ENCODE peak calls at places on chromosomes 6 and 20, in eight cellular contexts. Z is A172; A is HuH-7.5; W is NCI-H1417; D is GDM1; P is natural killer cell; C is activated CD4-positive, alpha-beta T cell treated with anti-CD3 and anti-CD28 coated beads, Interleukin-2, amount 50 U/mL, for 1 hour; K is KBM-7. X is an unnamed sample.

GRCh38 chr6:44837741-44838140 is 450.2 kb downstream of the CDC5L start:
- DNase-seq in D (no peak), A (no peak), K (no peak), C (no peak), Z (no peak), W (no peak), P (no peak), X (no peak)

GRCh38 chr6:162100091-162100490 is 627.5 kb downstream of the PRKN start:
- DNase-seq in K (no peak), Z (peak), P (no peak), D (no peak), A (no peak), C (no peak), W (no peak), X (no peak)

GRCh38 chr20:63639093-63639860 is 12.4 kb upstream of the GMEB2 start:
- DNase-seq in K (no peak), W (no peak), C (peak), A (no peak), P (no peak), D (peak), Z (no peak), X (no peak)

GRCh38 chr20:33925867-33926266 is 67.8 kb upstream of the RALY start:
- DNase-seq in W (no peak), P (no peak), K (no peak), D (no peak), Z (no peak), C (no peak), A (no peak), X (no peak)

GRCh38 chr20:11260611-11261010 is 586.8 kb upstream of the JAG1 start:
- DNase-seq in A (no peak), K (no peak), W (no peak), Z (no peak), C (no peak), D (no peak), P (no peak), X (no peak)

GRCh38 chr20:63635431-63636141 is 8.7 kb upstream of the GMEB2 start:
- DNase-seq in W (no peak), Z (no peak), D (peak), P (peak), K (peak), A (no peak), C (peak), X (no peak)

GRCh38 chr20:5886788-5887187 is 63.5 kb downstream of the TRMT6 start:
- DNase-seq in K (no peak), P (no peak), A (no peak), W (no peak), D (no peak), Z (no peak), C (no peak), X (no peak)

GRCh38 chr20:57055345-57055744 is 211.1 kb downstream of the BMP7 start:
- DNase-seq in C (no peak), P (no peak), A (no peak), D (no peak), Z (no peak), K (no peak), W (no peak), X (no peak)

GRCh38 chr6:111589366-111589765 is 16.3 kb downstream of the TRAF3IP2 start:
- DNase-seq in K (no peak), D (no peak), Z (peak), A (no peak), P (no peak), W (no peak), C (no peak), X (no peak)

GRCh38 chr20:8443464-8444072 is 311.5 kb downstream of the PLCB1 start:
- DNase-seq in A (no peak), Z (no peak), W (no peak), P (no peak), K (peak), C (no peak), D (peak), X (no peak)

GRCh38 chr20:17223553-17223952 is 3.3 kb upstream of the PCSK2 start:
- DNase-seq in Z (no peak), C (no peak), D (no peak), W (no peak), P (no peak), A (no peak), K (no peak), X (peak)

X was measured in NCI-H2081.